ENCODE peak calls at places on chromosomes 6 and 20, in ten cellular contexts. S is T-helper 17 cell; P is kidney epithelial cell; B is skeletal muscle cell; C is effector CD8-positive, alpha-beta T cell; I is left ventricle myocardium superior; Z is fibroblast of the conjunctiva; L is ovary; G is AG08395; W is GM12865. M is an unnamed sample.

GRCh38 chr20:63483834-63484233 is 11.4 kb upstream of the KCNQ2 start:
- DNase-seq in S (no peak), P (no peak), B (no peak), C (no peak), I (no peak), Z (no peak), L (no peak), G (no peak), W (no peak), M (no peak)

GRCh38 chr6:157428418-157429202 is 47.6 kb downstream of the ZDHHC14 start:
- DNase-seq in S (no peak), P (peak; percentile 88), B (no peak), C (no peak), I (no peak), Z (no peak), L (no peak), G (no peak), W (no peak), M (no peak)

GRCh38 chr6:163415176-163415619 is 680 bp downstream of the QKI start:
- DNase-seq in S (peak; percentile 9), P (no peak), B (no peak), C (no peak), I (peak; percentile 53), Z (no peak), L (peak; percentile 47), G (no peak), W (peak; percentile 48), M (no peak)

GRCh38 chr20:38005866-38006265 is 27.4 kb downstream of the TTI1 start:
- DNase-seq in S (no peak), P (no peak), B (no peak), C (no peak), I (no peak), Z (no peak), L (no peak), G (no peak), W (no peak), M (no peak)

GRCh38 chr6:145809211-145809610 is 5.4 kb downstream of the FBXO30 start:
- DNase-seq in S (no peak), P (no peak), B (no peak), C (no peak), I (no peak), Z (no peak), L (no peak), G (no peak), W (peak; percentile 73), M (no peak)

GRCh38 chr6:28555136-28555535 is 29.5 kb downstream of the GPX5 start:
- DNase-seq in S (no peak), P (no peak), B (no peak), C (no peak), I (no peak), Z (no peak), L (no peak), G (no peak), W (no peak), M (no peak)

GRCh38 chr6:108165714-108166663 is at the start of gene NR2E1:
- DNase-seq in S (no peak), P (no peak), B (no peak), C (no peak), I (no peak), Z (no peak), L (no peak), G (no peak), W (no peak), M (no peak)

GRCh38 chr6:52617087-52617486 is 40.2 kb upstream of the TRAM2 start:
- DNase-seq in S (no peak), P (no peak), B (no peak), C (no peak), I (no peak), Z (no peak), L (no peak), G (no peak), W (no peak), M (no peak)

GRCh38 chr20:63253438-63254236 is 626 bp downstream of the NKAIN4 start:
- DNase-seq in S (no peak), P (no peak), B (no peak), C (no peak), I (no peak), Z (no peak), L (no peak), G (peak; percentile 21), W (no peak), M (no peak)

GRCh38 chr6:27043244-27043643 is 204.3 kb upstream of the PRSS16 start:
- DNase-seq in S (no peak), P (no peak), B (no peak), C (no peak), I (no peak), Z (no peak), L (no peak), G (no peak), W (peak; percentile 66), M (no peak)

GRCh38 chr20:31910071-31910803 is 39.8 kb downstream of the TTLL9 start:
- DNase-seq in S (no peak), P (no peak), B (no peak), C (no peak), I (no peak), Z (no peak), L (no peak), G (no peak), W (no peak), M (no peak)

GRCh38 chr6:17093692-17094091 is 8.2 kb upstream of the STMND1 start:
- DNase-seq in S (no peak), P (no peak), B (no peak), C (no peak), I (no peak), Z (no peak), L (no peak), G (no peak), W (peak; percentile 5), M (no peak)

GRCh38 chr20:3239026-3239866 is at the start of gene SLC4A11:
- DNase-seq in S (no peak), P (peak; percentile 42), B (no peak), C (no peak), I (peak; percentile 81), Z (peak; percentile 26), L (no peak), G (peak; percentile 83), W (peak; percentile 63), M (peak; percentile 82)

GRCh38 chr6:113352029-113352801 is 504.9 kb upstream of the MARCKS start:
- DNase-seq in S (no peak), P (peak; percentile 62), B (peak; percentile 37), C (no peak), I (no peak), Z (no peak), L (no peak), G (peak; percentile 78), W (no peak), M (peak; percentile 48)

GRCh38 chr20:8306916-8307315 is 174.8 kb downstream of the PLCB1 start:
- DNase-seq in S (no peak), P (no peak), B (no peak), C (no peak), I (no peak), Z (no peak), L (no peak), G (no peak), W (no peak), M (no peak)

GRCh38 chr6:134593887-134594286 is 276.0 kb upstream of the SGK1 start:
- DNase-seq in S (no peak), P (no peak), B (no peak), C (no peak), I (no peak), Z (no peak), L (no peak), G (no peak), W (no peak), M (no peak)

GRCh38 chr6:160301341-160301740 is 42.7 kb upstream of the SLC22A2 start:
- DNase-seq in S (no peak), P (no peak), B (no peak), C (no peak), I (no peak), Z (no peak), L (no peak), G (no peak), W (no peak), M (no peak)

GRCh38 chr6:24072038-24072746 is 53.8 kb upstream of the NRSN1 start:
- DNase-seq in S (no peak), P (no peak), B (no peak), C (no peak), I (no peak), Z (no peak), L (no peak), G (no peak), W (peak; percentile 41), M (no peak)

GRCh38 chr20:1369970-1370369 is 22.9 kb downstream of the FKBP1A start:
- DNase-seq in S (no peak), P (no peak), B (no peak), C (no peak), I (no peak), Z (no peak), L (no peak), G (no peak), W (no peak), M (no peak)

GRCh38 chr6:146551545-146551944 is 7.9 kb downstream of the RAB32 start:
- DNase-seq in S (no peak), P (no peak), B (no peak), C (no peak), I (no peak), Z (no peak), L (no peak), G (no peak), W (no peak), M (no peak)

GRCh38 chr6:33990061-33990541 is 155.8 kb downstream of the GRM4 start:
- DNase-seq in S (no peak), P (no peak), B (no peak), C (no peak), I (no peak), Z (no peak), L (no peak), G (no peak), W (no peak), M (no peak)

GRCh38 chr6:31407699-31408098 is 4.3 kb downstream of the MICA start:
- DNase-seq in S (no peak), P (peak; percentile 50), B (no peak), C (no peak), I (no peak), Z (no peak), L (no peak), G (peak; percentile 23), W (no peak), M (no peak)

GRCh38 chr6:69690986-69691385 is 105.8 kb downstream of the LMBRD1 start:
- DNase-seq in S (no peak), P (no peak), B (no peak), C (no peak), I (no peak), Z (no peak), L (no peak), G (no peak), W (no peak), M (no peak)

GRCh38 chr6:11732036-11732545 is 46.5 kb downstream of the ADTRP start:
- DNase-seq in S (no peak), P (no peak), B (peak; percentile 97), C (no peak), I (peak; percentile 64), Z (no peak), L (no peak), G (peak; percentile 90), W (peak; percentile 97), M (no peak)

GRCh38 chr20:32823078-32823477 is 3.3 kb downstream of the MAPRE1 start:
- DNase-seq in S (no peak), P (peak; percentile 50), B (peak; percentile 62), C (no peak), I (no peak), Z (peak; percentile 41), L (no peak), G (peak; percentile 76), W (no peak), M (no peak)

GRCh38 chr6:57035549-57035948 is 10.9 kb upstream of the KIAA1586 start:
- DNase-seq in S (no peak), P (no peak), B (no peak), C (no peak), I (no peak), Z (no peak), L (no peak), G (no peak), W (no peak), M (no peak)

GRCh38 chr20:47113362-47114118 is 218.9 kb downstream of the EYA2 start:
- DNase-seq in S (no peak), P (peak; percentile 68), B (peak; percentile 65), C (no peak), I (no peak), Z (no peak), L (no peak), G (peak; percentile 45), W (no peak), M (no peak)

GRCh38 chr20:12372557-12372956 is 454.9 kb downstream of the BTBD3 start:
- DNase-seq in S (no peak), P (no peak), B (no peak), C (no peak), I (no peak), Z (no peak), L (no peak), G (no peak), W (no peak), M (no peak)